ENCODE peak calls at places on chromosomes 11 and 22, in four cellular contexts. A, W, V and N are unnamed samples.

GRCh38 chr11:79081441-79082124 is 359.2 kb downstream of the TENM4 start:
- DNase-seq in V (no peak), A (peak), W (no peak), N (no peak)

GRCh38 chr11:11157201-11157600 is 195.8 kb downstream of the CSNK2A3 start:
- DNase-seq in W (no peak), V (peak), A (no peak), N (no peak)

GRCh38 chr11:117909611-117910382 is 19.4 kb downstream of the TMPRSS13 start:
- DNase-seq in A (no peak), V (no peak), W (no peak), N (no peak)

GRCh38 chr11:8232414-8232813 is 31.3 kb downstream of the LMO1 start:
- DNase-seq in W (no peak), A (no peak), V (no peak), N (no peak)

GRCh38 chr11:104443387-104443786 is 279.4 kb upstream of the PDGFD start:
- DNase-seq in W (no peak), V (no peak), A (no peak), N (no peak)

GRCh38 chr11:5815534-5815933 is 6.8 kb downstream of the OR52N2 start:
- DNase-seq in V (no peak), A (no peak), W (no peak), N (no peak)

GRCh38 chr11:11016123-11016522 is 158.3 kb upstream of the ZBED5 start:
- DNase-seq in W (no peak), A (no peak), V (no peak), N (no peak)

GRCh38 chr22:26169312-26170111 is at the start of gene SEZ6L:
- DNase-seq in W (no peak), A (no peak), V (no peak), N (no peak)

GRCh38 chr11:116062526-116063171 is 558.4 kb upstream of the CADM1 start:
- DNase-seq in W (peak), V (no peak), A (no peak), N (no peak)

GRCh38 chr11:1760351-1761109 is 3.2 kb downstream of the CTSD start:
- DNase-seq in W (peak), A (no peak), V (no peak), N (no peak)

GRCh38 chr22:37334461-37334858 is 52.2 kb downstream of the CYTH4 start:
- DNase-seq in V (no peak), W (no peak), A (no peak), N (no peak)

GRCh38 chr11:6371825-6372224 is 18.4 kb upstream of the SMPD1 start:
- DNase-seq in A (no peak), V (no peak), W (no peak), N (no peak)

GRCh38 chr11:114135737-114136151 is 76.2 kb downstream of the ZBTB16 start:
- DNase-seq in A (no peak), V (no peak), W (no peak), N (no peak)

GRCh38 chr11:134800130-134800529 is 388.1 kb upstream of the B3GAT1 start:
- DNase-seq in V (no peak), A (no peak), W (no peak), N (no peak)

GRCh38 chr11:47408598-47409439 is 429 bp downstream of the SLC39A13 start:
- DNase-seq in A (peak), W (peak), V (no peak), N (no peak)

GRCh38 chr11:35318309-35318708 is 101.0 kb downstream of the SLC1A2 start:
- DNase-seq in W (no peak), A (no peak), V (no peak), N (no peak)

GRCh38 chr22:35887296-35887875 is 141.2 kb downstream of the RBFOX2 start:
- DNase-seq in V (no peak), A (no peak), W (no peak), N (no peak)

GRCh38 chr11:10660323-10660722 is 33.2 kb downstream of the IRAG1 start:
- DNase-seq in V (no peak), A (no peak), W (no peak), N (no peak)

GRCh38 chr11:78208257-78209165 is 19.8 kb downstream of the USP35 start:
- DNase-seq in V (no peak), A (no peak), W (no peak), N (no peak)

GRCh38 chr22:43529954-43530863 is 118.4 kb downstream of the MPPED1 start:
- DNase-seq in A (no peak), W (no peak), V (no peak), N (no peak)

GRCh38 chr11:100776212-100776896 is 89.3 kb downstream of the ARHGAP42 start:
- DNase-seq in V (no peak), W (no peak), A (no peak), N (no peak)

GRCh38 chr22:46622081-46622521 is 1.9 kb downstream of the GRAMD4 start:
- DNase-seq in V (no peak), A (no peak), W (no peak), N (no peak)
- H3K4me3 ChIP-seq in V (no peak), A (no peak), W (no peak), N (no peak)

DNA sequence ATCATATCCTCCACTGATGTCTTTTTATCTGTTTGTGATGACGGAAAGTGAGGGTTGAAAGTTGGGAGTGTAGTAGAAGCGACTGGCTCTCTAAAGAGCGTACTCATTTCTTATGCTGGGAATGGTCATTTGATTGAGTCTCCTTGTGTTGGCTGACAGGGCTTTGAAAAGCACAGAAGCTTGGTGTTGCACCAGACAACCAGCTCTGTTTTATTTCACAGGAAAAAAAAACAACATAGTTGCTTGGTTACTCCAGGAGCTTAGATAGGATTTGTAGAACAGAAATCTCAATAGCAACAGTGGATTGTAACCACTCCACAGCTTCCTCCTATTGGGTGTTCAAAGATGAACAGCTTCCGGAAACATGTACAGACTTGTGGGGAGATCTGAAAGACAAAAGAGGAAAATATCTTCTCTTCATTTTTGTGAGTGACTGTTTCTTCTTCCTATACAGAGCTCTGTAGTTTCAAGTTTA is 2.7 kb downstream of the RBM14 start:
- DNase-seq in W (no peak), A (no peak), V (peak), N (no peak)
- H3K4me3 ChIP-seq in W (peak), A (peak), V (peak), N (peak)

DNA sequence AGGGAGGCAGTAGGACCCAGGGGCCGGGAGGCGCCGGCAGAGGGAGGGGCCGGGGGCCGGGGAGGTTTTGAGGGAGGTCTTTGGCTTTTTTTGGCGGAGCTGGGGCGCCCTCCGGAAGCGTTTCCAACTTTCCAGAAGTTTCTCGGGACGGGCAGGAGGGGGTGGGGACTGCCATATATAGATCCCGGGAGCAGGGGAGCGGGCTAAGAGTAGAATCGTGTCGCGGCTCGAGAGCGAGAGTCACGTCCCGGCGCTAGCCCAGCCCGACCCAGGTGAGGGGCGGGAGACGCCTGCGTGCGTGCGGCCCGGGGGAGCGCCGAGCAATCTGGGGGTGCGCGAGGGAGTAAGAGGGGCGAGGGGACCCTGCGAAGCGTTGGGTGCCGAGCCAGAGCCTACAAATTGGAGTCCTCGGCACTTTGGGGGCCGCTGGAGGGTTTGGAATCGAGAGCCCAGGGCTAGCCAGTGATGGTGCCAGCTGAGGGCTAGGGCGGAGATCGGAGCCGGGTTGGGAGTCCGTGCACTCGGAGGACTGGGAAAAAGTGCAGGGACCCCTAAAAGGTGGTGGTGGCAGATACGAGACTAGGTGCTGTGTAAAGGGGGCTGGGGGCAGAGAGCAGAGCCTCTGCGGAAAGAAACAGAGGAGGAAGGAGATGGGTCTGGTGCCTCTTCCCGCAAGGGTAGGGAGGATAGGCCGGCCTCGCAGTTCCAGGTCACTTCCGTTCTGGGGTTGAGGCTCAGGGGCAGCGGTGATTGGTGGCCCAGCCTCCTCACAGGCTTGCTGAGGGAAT is at the start of gene SERPINH1:
- DNase-seq in W (peak), A (no peak), V (peak), N (no peak)
- H3K4me3 ChIP-seq in W (peak), A (peak), V (peak), N (peak)

DNA sequence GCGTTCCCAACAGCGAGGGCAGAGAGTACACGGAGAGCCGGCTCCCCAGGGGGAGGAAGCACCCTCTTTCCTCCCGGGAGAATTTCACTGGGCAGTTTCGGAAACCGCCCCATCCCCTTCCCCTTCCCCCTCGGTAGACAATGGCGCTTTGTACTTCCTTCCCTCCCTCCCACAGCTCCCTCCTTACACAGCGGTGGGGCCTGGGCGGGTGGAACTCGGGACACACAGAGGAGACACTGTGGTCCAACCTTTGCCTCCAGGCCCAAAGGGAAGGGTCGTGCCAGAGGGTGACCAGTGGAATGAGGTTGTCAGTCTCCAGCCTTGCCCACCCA is 4.3 kb downstream of the SMTN start:
- DNase-seq in W (no peak), A (no peak), V (no peak), N (no peak)
- H3K4me3 ChIP-seq in W (peak), A (peak), V (peak), N (peak)

GRCh38 chr11:124069429-124070401 is 28.6 kb upstream of the OR10G7 start:
- DNase-seq in W (no peak), A (peak), V (no peak), N (no peak)
- H3K4me3 ChIP-seq in W (no peak), A (peak), V (no peak), N (no peak)

DNA sequence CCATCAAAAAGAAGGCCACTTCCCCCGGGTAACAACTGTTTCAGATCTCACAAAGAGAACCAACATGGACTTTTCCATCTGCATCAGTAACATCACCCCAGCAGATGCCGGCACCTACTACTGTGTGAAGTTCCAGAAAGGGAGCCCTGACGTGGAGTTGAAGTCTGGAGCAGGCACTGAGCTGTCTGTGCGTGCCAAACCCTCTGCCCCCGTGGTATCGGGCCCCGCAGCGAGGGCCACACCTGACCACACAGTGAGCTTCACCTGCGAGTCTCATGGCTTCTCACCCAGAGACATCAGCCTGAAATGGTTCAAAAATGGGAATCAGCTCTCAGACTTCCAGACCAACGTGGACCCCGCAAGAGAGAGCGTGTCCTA is 3.7 kb downstream of the SEC14L6 start:
- DNase-seq in V (no peak), W (no peak), A (no peak), N (no peak)
- H3K4me3 ChIP-seq in V (no peak), W (peak), A (no peak), N (peak)

GRCh38 chr11:130781906-130782305 is 134.4 kb downstream of the SNX19 start:
- DNase-seq in A (no peak), V (no peak), W (no peak), N (no peak)
- H3K4me3 ChIP-seq in A (no peak), V (no peak), W (no peak), N (no peak)

DNA sequence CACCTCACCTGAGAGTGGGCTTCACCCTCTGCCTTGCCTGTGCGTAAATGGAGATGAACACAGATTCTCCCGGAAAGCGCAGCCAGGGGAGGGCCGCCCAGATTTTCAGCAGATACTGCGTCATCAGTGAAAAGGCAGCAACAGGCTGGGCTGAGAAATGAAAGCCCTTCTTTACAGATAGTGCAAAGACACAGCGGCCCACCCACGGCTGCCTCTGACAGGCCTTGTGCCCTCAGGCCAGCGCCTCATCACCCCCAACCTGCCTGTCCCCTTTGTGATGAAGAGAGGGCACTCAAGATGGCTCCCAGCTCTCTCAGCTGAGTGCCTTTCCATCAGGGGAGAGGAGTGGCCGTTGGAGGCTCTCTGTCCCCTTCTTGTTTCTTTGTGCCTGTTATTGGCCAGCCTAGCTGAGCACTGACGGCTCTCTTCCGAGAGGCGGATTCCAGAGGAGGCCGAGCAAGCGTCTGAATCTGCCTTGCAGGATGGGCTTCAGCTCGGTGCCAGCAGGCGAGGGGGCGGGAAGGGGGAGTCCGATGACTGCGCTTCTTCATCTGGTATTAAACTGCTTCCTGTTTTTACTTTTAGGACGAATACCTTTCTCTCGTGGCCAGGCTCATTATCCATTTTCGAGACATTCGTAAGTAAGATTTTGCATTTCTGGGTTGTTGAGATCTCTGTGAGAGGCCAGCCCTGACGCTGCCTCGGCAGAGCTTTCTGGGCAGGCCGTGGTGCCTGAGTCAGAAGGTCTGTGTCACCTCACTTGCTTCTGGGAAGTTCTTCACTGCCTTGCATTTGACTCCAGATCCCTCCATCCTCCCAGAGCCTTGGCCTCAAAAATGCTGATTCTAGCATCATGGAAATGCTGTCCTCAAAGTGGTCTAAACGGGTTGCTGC is 43.7 kb downstream of the MED15 start:
- DNase-seq in A (no peak), W (peak), V (peak), N (no peak)
- H3K4me3 ChIP-seq in A (no peak), W (peak), V (peak), N (no peak)

DNA sequence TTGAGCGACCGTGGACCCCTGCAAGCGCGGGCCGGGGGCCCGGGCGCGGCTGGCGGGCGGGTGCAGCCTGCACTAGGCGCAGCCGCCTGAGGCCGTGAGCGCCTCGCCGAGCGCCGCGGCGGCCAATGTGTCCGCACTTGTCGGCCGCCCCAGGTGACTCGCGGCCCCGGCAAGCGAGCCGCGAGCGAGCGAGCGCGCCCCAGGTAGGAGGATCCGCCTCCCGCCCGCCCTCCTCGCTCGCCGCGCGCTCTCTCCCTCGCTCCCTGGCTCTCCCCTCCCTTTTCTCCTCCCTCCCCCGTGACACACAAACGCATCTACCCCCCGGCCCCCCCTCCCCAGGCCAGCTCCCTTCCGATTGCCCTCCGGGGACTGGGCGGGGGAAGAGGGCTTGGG is at the start of gene WNT7B:
- DNase-seq in W (no peak), V (no peak), A (no peak), N (no peak)
- H3K4me3 ChIP-seq in W (peak), V (peak), A (peak), N (peak)

DNA sequence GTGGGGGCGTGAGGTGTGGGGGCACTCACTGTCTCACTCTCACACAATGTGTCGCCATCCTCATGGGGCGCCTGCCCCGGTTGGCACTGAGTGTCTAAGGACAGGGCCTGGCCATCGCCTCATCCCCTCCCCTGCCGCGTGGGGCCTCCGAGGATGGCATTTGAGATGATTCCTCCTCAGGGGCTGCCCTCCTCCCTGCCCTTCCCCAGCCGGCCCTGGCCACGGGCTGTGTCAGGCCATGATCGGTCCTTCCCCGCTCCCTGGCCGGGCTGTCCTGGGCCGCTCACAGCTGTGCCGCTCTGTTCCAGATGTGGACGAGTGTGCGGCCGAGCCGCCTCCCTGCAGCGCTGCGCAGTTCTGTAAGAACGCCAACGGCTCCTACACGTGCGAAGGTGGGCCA is 4.5 kb downstream of the CRELD2 start:
- DNase-seq in V (no peak), W (no peak), A (no peak), N (no peak)
- H3K4me3 ChIP-seq in V (no peak), W (no peak), A (no peak), N (no peak)